ENCODE peak calls at places on chromosomes 6 and 20, in ten cellular contexts. A is NAMALWA; U is heart right ventricle; E is T-cell; D is NCI-H69; O is foreskin fibroblast; T is CD8-positive, alpha-beta memory T cell; W is NCI-H510A treated with DMSO at 0.1 percent for 48 hours; B is lower lobe of right lung; Q is M059J. R is an unnamed sample.

GRCh38 chr20:380763-381580 is 412 bp downstream of the TRIB3 start:
- DNase-seq in Q (peak; percentile 61), T (peak; percentile 59), A (peak; percentile 85), B (peak; percentile 79), D (peak; percentile 80), U (peak; percentile 41), E (peak; percentile 17), O (peak; percentile 46), W (peak; percentile 15), R (peak; percentile 85)

GRCh38 chr6:111114484-111114883 is 27.2 kb downstream of the SLC16A10 start:
- DNase-seq in D (no peak), A (no peak), W (no peak), T (peak; percentile 41), O (no peak), U (no peak), B (no peak), Q (no peak), E (no peak), R (no peak)

GRCh38 chr6:53375851-53376250 is 27.1 kb upstream of the ELOVL5 start:
- DNase-seq in W (no peak), D (no peak), A (no peak), O (no peak), E (no peak), Q (no peak), T (no peak), B (no peak), U (no peak), R (no peak)

GRCh38 chr6:167968091-167968490 is 29.4 kb upstream of the KIF25 start:
- DNase-seq in E (no peak), O (no peak), T (no peak), A (peak; percentile 55), B (no peak), Q (no peak), U (no peak), W (no peak), D (peak; percentile 49), R (no peak)

GRCh38 chr20:33992145-33992922 is 1.4 kb upstream of the RALY start:
- DNase-seq in A (peak; percentile 21), Q (peak; percentile 78), B (no peak), D (no peak), O (peak; percentile 15), T (peak; percentile 1), E (no peak), W (no peak), U (no peak), R (no peak)

GRCh38 chr6:160439751-160440150 is 91.6 kb downstream of the SLC22A3 start:
- DNase-seq in A (no peak), O (no peak), U (peak; percentile 41), T (no peak), Q (no peak), E (no peak), B (no peak), W (no peak), D (no peak), R (no peak)

GRCh38 chr6:81105998-81106397 is 646.5 kb downstream of the TENT5A start:
- DNase-seq in T (no peak), A (no peak), D (peak; percentile 13), E (no peak), O (no peak), U (no peak), Q (peak; percentile 37), B (no peak), W (no peak), R (no peak)

GRCh38 chr6:83199865-83200230 is 6.7 kb downstream of the RWDD2A start:
- DNase-seq in B (no peak), Q (peak; percentile 93), O (peak; percentile 68), D (no peak), A (no peak), E (no peak), W (no peak), U (no peak), T (no peak), R (no peak)

GRCh38 chr6:170290306-170291128 is at the start of gene DLL1:
- DNase-seq in Q (peak; percentile 38), B (peak; percentile 62), A (no peak), E (no peak), T (no peak), D (peak; percentile 87), U (peak; percentile 56), W (peak; percentile 41), O (peak; percentile 51), R (peak; percentile 66)

GRCh38 chr6:30615219-30615957 is 1.7 kb downstream of the PPP1R10 start:
- DNase-seq in A (peak; percentile 84), D (peak; percentile 91), B (no peak), T (peak; percentile 60), U (peak; percentile 52), O (peak; percentile 68), Q (peak; percentile 91), E (peak; percentile 22), W (peak; percentile 86), R (no peak)

GRCh38 chr20:2221933-2222332 is 73.9 kb upstream of the TGM3 start:
- DNase-seq in D (no peak), A (no peak), T (no peak), O (no peak), B (no peak), Q (no peak), W (no peak), E (no peak), U (no peak), R (no peak)

GRCh38 chr6:71291991-71292390 is 3.4 kb downstream of the OGFRL1 start:
- DNase-seq in W (no peak), Q (peak; percentile 7), U (no peak), T (no peak), O (no peak), B (no peak), D (no peak), A (no peak), E (no peak), R (no peak)

GRCh38 chr6:161130606-161131005 is 139.0 kb downstream of the MAP3K4 start:
- DNase-seq in E (no peak), T (no peak), Q (no peak), U (no peak), O (no peak), D (no peak), B (no peak), W (no peak), A (no peak), R (no peak)

GRCh38 chr6:72865467-72865866 is 243.6 kb downstream of the KCNQ5 start:
- DNase-seq in D (no peak), W (no peak), Q (peak; percentile 31), A (no peak), E (no peak), O (peak; percentile 66), U (no peak), T (no peak), B (no peak), R (no peak)

GRCh38 chr6:135052939-135053338 is 1.7 kb downstream of the HBS1L start:
- DNase-seq in D (peak; percentile 4), T (no peak), E (no peak), W (no peak), O (no peak), A (peak; percentile 20), Q (peak; percentile 13), U (no peak), B (no peak), R (no peak)

GRCh38 chr20:46350201-46350985 is 42.1 kb upstream of the CDH22 start:
- DNase-seq in O (peak; percentile 84), W (peak; percentile 23), A (peak; percentile 41), E (no peak), U (no peak), D (no peak), B (no peak), T (no peak), Q (peak; percentile 96), R (no peak)

GRCh38 chr6:81863123-81863522 is 110.6 kb upstream of the TENT5A start:
- DNase-seq in T (no peak), O (no peak), A (no peak), W (peak; percentile 64), E (no peak), B (no peak), D (peak; percentile 24), U (no peak), Q (no peak), R (no peak)

GRCh38 chr20:19083136-19083621 is 129.3 kb upstream of the SLC24A3 start:
- DNase-seq in Q (no peak), B (no peak), A (no peak), D (no peak), E (no peak), W (no peak), T (no peak), U (no peak), O (no peak), R (no peak)

GRCh38 chr20:2042400-2042799 is 48.5 kb upstream of the PDYN start:
- DNase-seq in T (no peak), Q (peak; percentile 86), A (no peak), D (peak; percentile 35), B (no peak), O (peak; percentile 37), W (no peak), U (no peak), E (no peak), R (no peak)

GRCh38 chr20:46545077-46545826 is 5.2 kb downstream of the OCSTAMP start:
- DNase-seq in A (no peak), O (no peak), U (no peak), B (no peak), D (no peak), T (no peak), Q (no peak), W (no peak), E (no peak), R (no peak)

GRCh38 chr6:37576336-37576737 is 76.6 kb upstream of the CCDC167 start:
- DNase-seq in W (no peak), B (no peak), E (no peak), O (peak; percentile 72), A (no peak), D (no peak), T (no peak), Q (peak; percentile 100), U (no peak), R (no peak)

GRCh38 chr20:59026904-59027745 is 5.0 kb downstream of the ATP5F1E start:
- DNase-seq in Q (no peak), O (no peak), U (no peak), B (no peak), D (no peak), W (no peak), E (no peak), T (no peak), A (no peak), R (no peak)

GRCh38 chr20:44648579-44648978 is 2.9 kb downstream of the ADA start:
- DNase-seq in U (no peak), O (no peak), B (no peak), T (no peak), D (peak; percentile 2), E (no peak), W (no peak), Q (peak; percentile 22), A (peak; percentile 37), R (no peak)

GRCh38 chr20:22807646-22808045 is 223.3 kb upstream of the FOXA2 start:
- DNase-seq in A (peak; percentile 42), E (no peak), T (no peak), O (no peak), Q (no peak), W (no peak), U (no peak), B (no peak), D (peak; percentile 96), R (no peak)

GRCh38 chr20:63898882-63899558 is 4.1 kb downstream of the DNAJC5 start:
- DNase-seq in W (no peak), T (peak; percentile 21), D (no peak), U (no peak), O (no peak), A (no peak), Q (no peak), B (no peak), E (no peak), R (no peak)

GRCh38 chr6:43916091-43916923 is 146.3 kb downstream of the VEGFA start:
- DNase-seq in U (no peak), A (no peak), O (no peak), B (peak; percentile 18), W (no peak), T (no peak), Q (no peak), E (no peak), D (no peak), R (no peak)

GRCh38 chr6:44556046-44556445 is 168.5 kb downstream of the CDC5L start:
- DNase-seq in T (no peak), D (no peak), Q (no peak), B (peak; percentile 57), O (no peak), W (no peak), E (no peak), U (no peak), A (peak; percentile 79), R (no peak)

GRCh38 chr20:19456600-19457390 is 244.4 kb downstream of the SLC24A3 start:
- DNase-seq in A (no peak), Q (peak; percentile 37), T (no peak), W (no peak), O (no peak), D (no peak), E (no peak), U (no peak), B (no peak), R (no peak)